ENCODE peak calls at places on chromosome 14, in five cellular contexts. Z is NAMALWA; M is stimulated activated CD8-positive, alpha-beta memory T cell treated with anti-CD3 and anti-CD28 coated beads, Interleukin-2, amount 100 ng/mL, for 1 hour; E is activated CD8-positive, alpha-beta memory T cell treated with anti-CD3 and anti-CD28 coated beads for 4 hours; U is AG08396. T is an unnamed sample.

GRCh38 chr14:56282179-56282578 is 164.0 kb downstream of the PELI2 start:
- DNase-seq in M (no peak), E (no peak), Z (no peak), U (no peak), T (no peak)

GRCh38 chr14:68627868-68628604 is 164.8 kb downstream of the ZFP36L1 start:
- DNase-seq in Z (no peak), E (no peak), M (peak; percentile 11), U (no peak), T (no peak)

GRCh38 chr14:37598085-37598972 is 2.9 kb downstream of the TTC6 start:
- DNase-seq in Z (no peak), E (no peak), M (no peak), U (no peak), T (no peak)

GRCh38 chr14:21711360-21711961 is 37.8 kb upstream of the OR4E1 start:
- DNase-seq in U (peak; percentile 47), E (no peak), M (no peak), Z (peak; percentile 72), T (no peak)

GRCh38 chr14:31257244-31257553 is 49.6 kb upstream of the HECTD1 start:
- DNase-seq in Z (no peak), E (no peak), U (no peak), M (no peak), T (no peak)

GRCh38 chr14:88233915-88234314 is 89.2 kb downstream of the KCNK10 start:
- DNase-seq in E (no peak), U (no peak), Z (peak; percentile 32), M (no peak), T (no peak)

GRCh38 chr14:65287264-65288131 is 125.0 kb upstream of the FUT8 start:
- DNase-seq in Z (peak; percentile 72), M (peak; percentile 10), E (peak; percentile 17), U (no peak), T (no peak)

GRCh38 chr14:103216857-103217256 is 93.6 kb downstream of the TNFAIP2 start:
- DNase-seq in U (no peak), M (no peak), Z (no peak), E (no peak), T (no peak)

GRCh38 chr14:35353409-35354172 is 51.0 kb downstream of the NFKBIA start:
- DNase-seq in M (no peak), U (no peak), Z (no peak), E (no peak), T (no peak)

GRCh38 chr14:50775357-50775756 is 55.6 kb downstream of the NIN start:
- DNase-seq in M (no peak), U (peak; percentile 71), Z (no peak), E (no peak), T (no peak)

GRCh38 chr14:51568366-51568765 is 83.3 kb upstream of the FRMD6 start:
- DNase-seq in E (no peak), Z (no peak), U (no peak), M (no peak), T (no peak)

GRCh38 chr14:68584786-68585185 is 208.1 kb downstream of the ZFP36L1 start:
- DNase-seq in E (no peak), M (no peak), U (no peak), Z (no peak), T (no peak)

GRCh38 chr14:105256292-105256960 is 8.1 kb downstream of the BTBD6 start:
- DNase-seq in M (no peak), E (no peak), U (no peak), Z (no peak), T (no peak)

GRCh38 chr14:90446405-90446804 is 49.6 kb downstream of the CALM1 start:
- DNase-seq in Z (no peak), E (no peak), U (no peak), M (no peak), T (no peak)

GRCh38 chr14:67285876-67286452 is 44.7 kb downstream of the PALS1 start:
- DNase-seq in E (no peak), Z (peak; percentile 29), U (no peak), M (no peak), T (no peak)

GRCh38 chr14:34693228-34693939 is 21.0 kb downstream of the CFL2 start:
- DNase-seq in Z (no peak), E (no peak), M (no peak), U (no peak), T (no peak)

GRCh38 chr14:92622311-92622710 is 108.7 kb downstream of the RIN3 start:
- DNase-seq in M (no peak), U (no peak), E (no peak), Z (no peak), T (no peak)

GRCh38 chr14:32129124-32129523 is 52.0 kb downstream of the ARHGAP5 start:
- DNase-seq in E (no peak), Z (no peak), U (peak; percentile 43), M (no peak), T (no peak)

GRCh38 chr14:93012516-93013367 is 89.8 kb downstream of the CHGA start:
- DNase-seq in E (no peak), U (no peak), Z (no peak), M (no peak), T (no peak)

GRCh38 chr14:61565836-61566536 is 129.3 kb upstream of the HIF1A start:
- DNase-seq in U (peak; percentile 52), M (no peak), Z (no peak), E (no peak), T (no peak)

GRCh38 chr14:100868621-100869370 is 34.7 kb downstream of the RTL1 start:
- DNase-seq in M (no peak), Z (no peak), U (no peak), E (no peak), T (peak; percentile 42)

GRCh38 chr14:50714452-50715073 is 46.5 kb upstream of the SAV1 start:
- DNase-seq in Z (peak; percentile 52), U (peak; percentile 58), E (no peak), M (no peak), T (no peak)

GRCh38 chr14:94673781-94674231 is 61.6 kb downstream of the SERPINA3 start:
- DNase-seq in M (no peak), E (no peak), U (no peak), Z (no peak), T (no peak)

GRCh38 chr14:35399083-35399807 is 5.3 kb downstream of the NFKBIA start:
- DNase-seq in M (no peak), U (no peak), E (no peak), Z (no peak), T (no peak)

GRCh38 chr14:99562848-99563748 is 40.9 kb downstream of the CCDC85C start:
- DNase-seq in Z (no peak), M (no peak), E (no peak), U (peak; percentile 70), T (no peak)

GRCh38 chr14:99747582-99748330 is 45.5 kb upstream of the EML1 start:
- DNase-seq in E (no peak), M (no peak), U (no peak), Z (no peak), T (no peak)

GRCh38 chr14:90759370-90760054 is 56.7 kb downstream of the TTC7B start:
- DNase-seq in U (no peak), M (no peak), Z (peak; percentile 47), E (no peak), T (no peak)

GRCh38 chr14:65854215-65854614 is 441.7 kb downstream of the FUT8 start:
- DNase-seq in E (no peak), M (no peak), Z (no peak), U (no peak), T (no peak)

GRCh38 chr14:91234791-91235114 is 9.8 kb downstream of the GPR68 start:
- DNase-seq in M (no peak), Z (no peak), U (no peak), E (no peak), T (no peak)

T was measured in CD14-positive monocyte.